ENCODE peak calls at places on chromosomes 11 and 22, in six cellular contexts. Q is ovary, K is thyroid gland, C is natural killer cell, W is right lobe of liver, A is foreskin fibroblast. V is an unnamed sample.

GRCh38 chr11:85941380-85941973 is 86.3 kb downstream of the CCDC83 start:
- DNase-seq in Q (peak; percentile 65), K (peak; percentile 58), C (no peak), W (peak; percentile 41), A (peak; percentile 83), V (peak; percentile 50)

GRCh38 chr11:32154275-32154674 is 63.4 kb downstream of the RCN1 start:
- DNase-seq in Q (no peak), K (no peak), C (no peak), W (no peak), A (peak; percentile 46), V (peak; percentile 35)

GRCh38 chr11:124394408-124394807 is 4.4 kb downstream of the OR8B3 start:
- DNase-seq in Q (no peak), K (no peak), C (no peak), W (no peak), A (peak; percentile 3), V (no peak)

GRCh38 chr11:10722307-10722706 is 28.7 kb upstream of the CTR9 start:
- DNase-seq in Q (no peak), K (no peak), C (no peak), W (no peak), A (no peak), V (no peak)

GRCh38 chr11:43943931-43944751 is 1.7 kb downstream of the C11orf96 start:
- DNase-seq in Q (peak; percentile 77), K (no peak), C (no peak), W (peak; percentile 69), A (peak; percentile 40), V (peak; percentile 25)

GRCh38 chr11:67178878-67179277 is 59.8 kb downstream of the KDM2A start:
- DNase-seq in Q (no peak), K (no peak), C (no peak), W (no peak), A (no peak), V (no peak)

GRCh38 chr22:42880815-42881214 is 23.7 kb upstream of the ARFGAP3 start:
- DNase-seq in Q (no peak), K (no peak), C (no peak), W (no peak), A (no peak), V (no peak)

GRCh38 chr11:36376888-36377758 is 81.0 kb downstream of the PRR5L start:
- DNase-seq in Q (peak; percentile 77), K (no peak), C (peak; percentile 69), W (peak; percentile 56), A (peak; percentile 56), V (peak; percentile 56)

GRCh38 chr22:45521178-45521577 is 18.5 kb downstream of the FBLN1 start:
- DNase-seq in Q (no peak), K (no peak), C (no peak), W (no peak), A (no peak), V (no peak)

GRCh38 chr22:38228873-38229740 is 27.3 kb downstream of the MAFF start:
- DNase-seq in Q (no peak), K (no peak), C (no peak), W (no peak), A (peak; percentile 86), V (peak; percentile 75)

GRCh38 chr11:76620471-76620870 is 50.1 kb downstream of the LRRC32 start:
- DNase-seq in Q (no peak), K (no peak), C (no peak), W (no peak), A (peak; percentile 88), V (no peak)

GRCh38 chr22:27327497-27327896 is 474.1 kb downstream of the MN1 start:
- DNase-seq in Q (no peak), K (no peak), C (no peak), W (no peak), A (no peak), V (no peak)

GRCh38 chr11:129458756-129459535 is 83.3 kb downstream of the BARX2 start:
- DNase-seq in Q (no peak), K (no peak), C (no peak), W (no peak), A (no peak), V (no peak)

GRCh38 chr11:66470015-66470414 is 3.3 kb downstream of the PELI3 start:
- DNase-seq in Q (no peak), K (no peak), C (no peak), W (no peak), A (no peak), V (no peak)

GRCh38 chr11:92383430-92383829 is 158.8 kb downstream of the FAT3 start:
- DNase-seq in Q (no peak), K (no peak), C (no peak), W (no peak), A (peak; percentile 92), V (no peak)

GRCh38 chr11:8017071-8017470 is 29.9 kb downstream of the EIF3F start:
- DNase-seq in Q (no peak), K (no peak), C (no peak), W (no peak), A (no peak), V (no peak)

GRCh38 chr11:72069787-72070251 is 10.5 kb downstream of the NUMA1 start:
- DNase-seq in Q (peak; percentile 65), K (peak; percentile 89), C (peak; percentile 32), W (peak; percentile 85), A (peak; percentile 96), V (peak; percentile 68)

GRCh38 chr11:4559527-4560440 is 14.8 kb downstream of the OR52M1 start:
- DNase-seq in Q (no peak), K (peak; percentile 79), C (no peak), W (no peak), A (no peak), V (no peak)

GRCh38 chr22:43848366-43849171 is 13.7 kb downstream of the SULT4A1 start:
- DNase-seq in Q (no peak), K (peak; percentile 19), C (no peak), W (peak; percentile 48), A (peak; percentile 62), V (no peak)

GRCh38 chr11:35418847-35419712 is at the start of gene SLC1A2:
- DNase-seq in Q (no peak), K (peak; percentile 5), C (no peak), W (no peak), A (peak; percentile 77), V (peak; percentile 18)

GRCh38 chr11:120622189-120622912 is 110.8 kb downstream of the GRIK4 start:
- DNase-seq in Q (no peak), K (peak; percentile 76), C (no peak), W (no peak), A (no peak), V (no peak)

DNA sequence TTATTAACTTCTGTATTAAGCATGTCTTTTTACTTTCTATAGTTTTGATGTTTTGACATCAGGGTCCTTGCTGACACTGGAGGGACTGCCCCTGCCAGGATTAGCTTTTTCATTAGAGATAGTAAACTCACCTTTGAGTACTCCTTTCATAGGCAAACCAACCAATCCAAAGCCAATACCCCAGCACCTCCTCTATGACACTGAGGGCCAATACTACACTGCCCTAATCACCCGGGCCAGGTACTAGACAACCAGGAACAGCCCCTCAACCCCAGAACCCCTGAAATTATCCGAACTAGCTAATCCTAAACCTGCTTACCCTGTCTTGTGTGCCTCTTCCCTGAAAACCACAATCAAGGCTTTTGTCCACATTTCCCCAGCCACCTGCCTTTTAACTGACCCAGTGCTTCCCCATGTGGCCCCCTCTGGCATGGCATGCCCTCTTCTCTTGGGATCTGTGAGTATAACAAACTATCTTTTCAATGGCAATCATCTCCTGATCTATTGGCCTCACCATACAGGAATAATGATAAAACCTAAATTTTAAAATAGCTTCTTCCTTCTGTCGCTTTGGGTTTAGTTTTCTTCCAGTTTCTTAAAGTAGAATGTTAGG is 31.2 kb downstream of the RAB6A start:
- DNase-seq in Q (no peak), K (peak; percentile 22), C (no peak), W (no peak), A (peak; percentile 6), V (peak; percentile 56)
- TF ChIP-seq CTCF in Q (no peak), K (no peak), C (peak; percentile 30), W (peak; percentile 15), A (no peak), V (peak; percentile 74)

DNA sequence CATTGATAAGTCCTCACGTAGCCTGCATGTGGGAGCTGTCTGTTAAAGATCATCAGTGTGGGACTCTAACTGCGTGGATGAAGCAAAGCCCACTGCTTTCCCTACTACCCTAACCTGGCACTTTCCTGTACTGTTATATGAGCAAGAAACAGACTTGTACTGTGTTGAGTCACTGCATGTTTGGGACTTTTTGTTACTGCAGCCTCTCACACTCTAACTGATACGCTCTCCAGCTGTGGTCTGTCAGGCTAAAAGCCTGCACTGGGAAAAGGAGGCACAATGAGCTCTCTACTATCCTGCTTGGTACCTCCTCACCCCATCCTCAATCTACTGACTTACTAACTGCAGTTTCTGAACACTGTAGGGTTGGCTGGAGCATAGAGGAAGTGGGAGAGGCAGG is 93.7 kb upstream of the PLET1 start:
- DNase-seq in Q (no peak), K (no peak), C (no peak), W (no peak), A (no peak), V (no peak)
- TF ChIP-seq CTCF in Q (no peak), K (no peak), C (no peak), W (no peak), A (no peak), V (no peak)

DNA sequence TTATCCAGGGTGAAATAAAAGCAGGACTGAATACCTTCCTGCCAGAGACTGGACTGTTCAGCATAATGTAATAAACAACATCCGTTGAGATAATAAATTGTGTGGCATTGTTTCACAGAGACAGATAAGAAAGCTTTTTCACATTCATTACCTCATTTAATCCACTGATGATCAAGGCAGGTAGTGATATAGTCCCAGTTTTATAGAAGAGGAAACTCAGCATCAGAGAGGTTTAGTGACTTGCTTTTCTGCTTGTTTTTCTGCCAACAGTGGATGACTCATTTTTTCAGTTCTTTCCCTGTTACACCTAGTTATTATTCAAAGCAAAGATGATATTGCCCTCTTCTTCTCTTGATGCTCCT is 4.0 kb downstream of the MYO18B start:
- DNase-seq in Q (no peak), K (no peak), C (no peak), W (no peak), A (peak; percentile 74), V (no peak)
- TF ChIP-seq CTCF in Q (no peak), K (no peak), C (no peak), W (no peak), A (no peak), V (no peak)

GRCh38 chr11:93623938-93624337 is 37.5 kb upstream of the CEP295 start:
- DNase-seq in Q (no peak), K (no peak), C (no peak), W (no peak), A (no peak), V (no peak)

GRCh38 chr11:93623179-93623578 is 38.3 kb upstream of the CEP295 start:
- DNase-seq in Q (no peak), K (no peak), C (no peak), W (no peak), A (no peak), V (peak; percentile 15)

GRCh38 chr11:93626038-93626437 is 35.4 kb upstream of the CEP295 start:
- DNase-seq in Q (no peak), K (no peak), C (no peak), W (no peak), A (no peak), V (no peak)

GRCh38 chr11:93622043-93622442 is 39.4 kb upstream of the CEP295 start:
- DNase-seq in Q (no peak), K (peak; percentile 24), C (no peak), W (no peak), A (no peak), V (no peak)
- TF ChIP-seq CTCF in Q (no peak), K (no peak), C (no peak), W (peak; percentile 47), A (no peak), V (no peak)